ENCODE peak calls at places on chromosomes 11 and 22, in five cellular contexts. L is HCT116, U is uterus, X is gastrocnemius medialis, G is heart left ventricle. N is an unnamed sample.

GRCh38 chr22:47044722-47045545 is 282.5 kb downstream of the TBC1D22A start:
- DNase-seq in L (no peak), U (no peak), X (no peak), G (peak), N (no peak)

GRCh38 chr11:61277186-61277972 is 17.7 kb downstream of the VWCE start:
- DNase-seq in L (no peak), U (no peak), X (no peak), G (no peak), N (no peak)

GRCh38 chr11:9825315-9825714 is 161.4 kb downstream of the SWAP70 start:
- DNase-seq in L (no peak), U (no peak), X (no peak), G (no peak), N (no peak)

GRCh38 chr11:133239530-133239929 is 292.8 kb downstream of the OPCML start:
- DNase-seq in L (no peak), U (no peak), X (no peak), G (no peak), N (no peak)

GRCh38 chr11:87466228-87466627 is 428.5 kb downstream of the TMEM135 start:
- DNase-seq in L (no peak), U (peak), X (no peak), G (no peak), N (no peak)

GRCh38 chr22:20111045-20111688 is 4.7 kb upstream of the RANBP1 start:
- DNase-seq in L (peak), U (no peak), X (no peak), G (peak), N (no peak)

GRCh38 chr11:134405436-134405835 is 6.6 kb downstream of the B3GAT1 start:
- DNase-seq in L (no peak), U (no peak), X (no peak), G (no peak), N (no peak)

GRCh38 chr11:22491826-22492225 is 133.8 kb downstream of the FANCF start:
- DNase-seq in L (no peak), U (no peak), X (no peak), G (no peak), N (peak)

GRCh38 chr22:37510046-37510445 is 9.2 kb downstream of the CARD10 start:
- DNase-seq in L (no peak), U (no peak), X (no peak), G (no peak), N (no peak)

GRCh38 chr11:33828604-33829429 is 54.5 kb upstream of the FBXO3 start:
- DNase-seq in L (no peak), U (no peak), X (no peak), G (no peak), N (no peak)

GRCh38 chr11:45181595-45182550 is 35.4 kb downstream of the PRDM11 start:
- DNase-seq in L (no peak), U (no peak), X (no peak), G (no peak), N (no peak)

GRCh38 chr22:30777589-30777988 is 82.9 kb downstream of the OSBP2 start:
- DNase-seq in L (no peak), U (no peak), X (no peak), G (no peak), N (no peak)

GRCh38 chr22:48876951-48877350 is 950.7 kb downstream of the BRD1 start:
- DNase-seq in L (no peak), U (no peak), X (no peak), G (no peak), N (no peak)

GRCh38 chr11:129214710-129215295 is 22.7 kb upstream of the ARHGAP32 start:
- DNase-seq in L (no peak), U (no peak), X (no peak), G (no peak), N (no peak)

GRCh38 chr11:47565340-47566165 is at the start of gene PTPMT1:
- DNase-seq in L (peak), U (peak), X (peak), G (peak), N (peak)

GRCh38 chr11:11620966-11621880 is 582 bp downstream of the GALNT18 start:
- DNase-seq in L (no peak), U (peak), X (peak), G (no peak), N (no peak)

GRCh38 chr11:116415095-116415494 is 357.7 kb downstream of the BUD13 start:
- DNase-seq in L (no peak), U (no peak), X (no peak), G (no peak), N (no peak)

GRCh38 chr11:130769782-130770565 is 146.3 kb downstream of the SNX19 start:
- DNase-seq in L (no peak), U (no peak), X (no peak), G (no peak), N (no peak)

GRCh38 chr11:96127596-96127959 is 203.7 kb upstream of the MTMR2 start:
- DNase-seq in L (no peak), U (no peak), X (no peak), G (no peak), N (no peak)

GRCh38 chr11:123061403-123062157 is at the start of gene HSPA8:
- DNase-seq in L (no peak), U (peak), X (peak), G (peak), N (peak)

GRCh38 chr11:8111636-8112035 is 30.6 kb downstream of the TUB start:
- DNase-seq in L (no peak), U (no peak), X (no peak), G (no peak), N (no peak)

GRCh38 chr22:38829485-38829884 is 14.3 kb downstream of the NPTXR start:
- DNase-seq in L (no peak), U (no peak), X (no peak), G (no peak), N (no peak)

GRCh38 chr11:108242422-108242821 is 19.6 kb downstream of the ATM start:
- DNase-seq in L (no peak), U (no peak), X (no peak), G (no peak), N (no peak)

GRCh38 chr11:23359297-23359696 is 499.0 kb upstream of the CCDC179 start:
- DNase-seq in L (no peak), U (no peak), X (no peak), G (no peak), N (no peak)

GRCh38 chr11:96459751-96460150 is 69.9 kb downstream of the JRKL start:
- DNase-seq in L (no peak), U (no peak), X (no peak), G (no peak), N (no peak)

GRCh38 chr22:39646614-39647210 is 76.2 kb downstream of the CACNA1I start:
- DNase-seq in L (no peak), U (no peak), X (no peak), G (no peak), N (no peak)

GRCh38 chr22:39435616-39436015 is 21.2 kb upstream of the MGAT3 start:
- DNase-seq in L (no peak), U (no peak), X (no peak), G (no peak), N (no peak)

GRCh38 chr11:87455180-87455579 is 417.4 kb downstream of the TMEM135 start:
- DNase-seq in L (no peak), U (no peak), X (no peak), G (no peak), N (no peak)

DNA sequence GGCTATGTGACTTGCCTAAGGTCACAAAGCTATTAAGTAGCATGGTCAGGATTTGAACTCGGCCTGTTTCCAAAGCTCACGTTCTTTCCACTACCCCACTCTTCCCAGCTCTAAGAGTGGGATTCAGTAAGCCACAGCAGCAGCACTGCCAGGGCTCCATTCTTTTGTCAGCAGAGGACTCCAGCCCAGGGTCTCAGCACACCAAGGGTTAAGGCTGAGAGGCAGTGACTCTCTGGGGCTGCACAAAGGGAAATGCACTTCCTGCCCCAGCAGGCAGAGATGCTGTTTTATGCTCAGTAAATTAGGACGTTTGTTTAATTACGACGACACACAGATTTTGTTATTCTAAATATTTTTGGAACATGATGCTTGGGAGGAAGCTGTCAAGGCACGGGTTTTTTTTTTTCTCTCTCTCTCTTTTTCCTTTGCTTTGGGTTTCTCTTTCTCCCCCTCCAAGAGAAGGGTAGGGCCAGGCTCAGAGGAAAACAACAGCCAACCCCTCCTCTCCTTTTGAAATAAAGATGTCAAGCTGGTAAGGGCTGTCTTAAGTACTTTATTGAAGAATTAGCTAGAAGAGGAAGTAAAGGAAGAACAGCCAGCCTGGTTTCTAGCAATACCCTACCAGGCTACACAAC is 2.9 kb downstream of the MYH9 start:
- DNase-seq in L (no peak), U (peak), X (no peak), G (no peak), N (no peak)
- H3K4me3 ChIP-seq in L (no peak), U (peak), X (peak), G (peak), N (no peak)

GRCh38 chr11:92314499-92314898 is 89.9 kb downstream of the FAT3 start:
- DNase-seq in L (no peak), U (no peak), X (peak), G (no peak), N (no peak)

GRCh38 chr11:92316410-92316809 is 91.8 kb downstream of the FAT3 start:
- DNase-seq in L (no peak), U (no peak), X (no peak), G (no peak), N (no peak)

GRCh38 chr11:92306966-92307504 is 82.4 kb downstream of the FAT3 start:
- DNase-seq in L (no peak), U (no peak), X (no peak), G (no peak), N (no peak)

GRCh38 chr11:92308366-92308765 is 83.7 kb downstream of the FAT3 start:
- DNase-seq in L (no peak), U (no peak), X (no peak), G (no peak), N (no peak)

GRCh38 chr11:92311616-92312449 is 87.2 kb downstream of the FAT3 start:
- DNase-seq in L (no peak), U (no peak), X (no peak), G (no peak), N (no peak)
- TF ChIP-seq CTCF in L (no peak), U (no peak), X (no peak), G (no peak), N (no peak)

GRCh38 chr11:112082729-112083128 is 3.8 kb downstream of the TIMM8B start:
- DNase-seq in L (no peak), U (no peak), X (peak), G (no peak), N (no peak)

GRCh38 chr11:112085822-112086421 is 634 bp downstream of the TIMM8B start:
- DNase-seq in L (no peak), U (peak), X (peak), G (no peak), N (no peak)

GRCh38 chr11:112087212-112087611 is 539 bp downstream of the SDHD start:
- DNase-seq in L (no peak), U (no peak), X (no peak), G (no peak), N (no peak)

GRCh38 chr11:112086422-112087191 is at the start of the genes SDHD and TIMM8B:
- DNase-seq in L (peak), U (peak), X (peak), G (peak), N (peak)
- TF ChIP-seq POLR2A in L (peak), U (peak), X (peak), G (peak), N (no peak)

GRCh38 chr11:124748100-124748418 is 4.0 kb downstream of the VSIG2 start:
- DNase-seq in L (no peak), U (no peak), X (no peak), G (no peak), N (no peak)

GRCh38 chr11:124745835-124746620 is 6.0 kb downstream of the VSIG2 start:
- DNase-seq in L (no peak), U (no peak), X (no peak), G (no peak), N (no peak)

GRCh38 chr11:124746621-124747243 is 5.3 kb downstream of the VSIG2 start:
- DNase-seq in L (peak), U (no peak), X (peak), G (peak), N (peak)

GRCh38 chr11:124748481-124749338 is 3.3 kb downstream of the VSIG2 start:
- DNase-seq in L (no peak), U (peak), X (no peak), G (peak), N (no peak)

GRCh38 chr11:124747406-124748099 is 4.5 kb downstream of the VSIG2 start:
- DNase-seq in L (no peak), U (no peak), X (no peak), G (no peak), N (no peak)
- H3K4me3 ChIP-seq in L (peak), U (no peak), X (no peak), G (no peak), N (no peak)

DNA sequence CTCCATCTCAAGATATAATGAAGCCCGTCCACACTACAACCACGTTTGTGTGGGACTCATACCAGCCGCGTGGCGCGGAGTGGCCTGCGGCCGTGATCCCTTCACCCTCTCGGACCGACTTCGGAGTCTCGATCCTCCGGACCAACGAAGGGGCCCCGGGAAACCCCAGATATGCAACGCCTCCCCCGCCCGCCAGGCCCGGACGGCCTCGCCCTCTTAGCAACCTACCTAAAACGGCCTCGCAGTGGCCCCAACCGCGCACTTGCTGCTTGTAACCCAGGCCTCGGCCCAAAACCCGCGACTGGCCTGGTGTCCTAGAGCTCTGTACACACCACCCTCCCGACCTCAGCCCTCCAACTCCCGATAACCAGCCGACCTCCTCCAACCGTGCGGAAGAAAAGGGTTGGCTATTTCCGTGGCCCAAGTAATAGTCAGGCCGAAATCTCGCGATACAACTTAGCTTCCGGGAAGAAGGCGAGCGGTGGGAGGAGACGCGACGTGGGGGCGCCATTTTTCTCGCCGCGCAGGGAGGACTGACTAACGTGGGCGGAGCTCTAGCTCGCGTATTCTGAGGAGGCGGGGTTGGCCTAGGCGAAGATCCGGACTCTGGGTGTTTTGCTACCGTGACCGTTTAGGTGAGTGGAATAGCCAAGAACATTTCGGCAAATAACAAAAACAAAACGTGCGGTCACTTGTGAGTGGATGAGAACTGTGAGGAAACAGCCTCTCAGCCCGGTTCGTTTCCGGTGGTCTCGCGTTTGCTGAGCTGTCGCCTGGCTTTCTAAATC is at the start of the genes C11orf54 and TAF1D:
- DNase-seq in L (peak), U (peak), X (peak), G (peak), N (peak)
- TF ChIP-seq CTCF in L (no peak), U (no peak), X (peak), G (peak), N (no peak)